ENCODE peak calls at places on chromosome 16, in six cellular contexts. E is SK-N-SH, R is HCT116, M is HepG2, N is H1, I is GM12878. B is an unnamed sample.

GRCh38 chr16:24906199-24906808 is 60.5 kb downstream of the SLC5A11 start:
- DNase-seq in E (no peak), R (peak), M (peak), N (no peak), I (no peak), B (no peak)

GRCh38 chr16:81401035-81401950 is 43.3 kb upstream of the CMIP start:
- DNase-seq in E (no peak), R (peak), M (peak), N (no peak), I (no peak), B (peak)

GRCh38 chr16:1407749-1408148 is 6.8 kb downstream of the UNKL start:
- DNase-seq in E (peak), R (no peak), M (no peak), N (no peak), I (no peak), B (no peak)

GRCh38 chr16:67425046-67425445 is 5.9 kb upstream of the HSD11B2 start:
- DNase-seq in E (no peak), R (no peak), M (no peak), N (no peak), I (no peak), B (no peak)

GRCh38 chr16:69017036-69017783 is 88.2 kb upstream of the HAS3 start:
- DNase-seq in E (peak), R (peak), M (no peak), N (no peak), I (no peak), B (no peak)

GRCh38 chr16:10168258-10168657 is 14.0 kb downstream of the GRIN2A start:
- DNase-seq in E (no peak), R (no peak), M (no peak), N (no peak), I (no peak), B (no peak)

GRCh38 chr16:27999687-28000086 is 63.8 kb downstream of the GSG1L start:
- DNase-seq in E (no peak), R (no peak), M (no peak), N (no peak), I (no peak), B (no peak)

GRCh38 chr16:54273566-54273965 is 13.0 kb downstream of the IRX3 start:
- DNase-seq in E (no peak), R (no peak), M (no peak), N (no peak), I (no peak), B (no peak)

GRCh38 chr16:48499822-48500440 is 110.0 kb downstream of the N4BP1 start:
- DNase-seq in E (peak), R (no peak), M (no peak), N (no peak), I (no peak), B (peak)

GRCh38 chr16:3793161-3793576 is 75.8 kb upstream of the TRAP1 start:
- DNase-seq in E (no peak), R (no peak), M (no peak), N (no peak), I (no peak), B (no peak)

GRCh38 chr16:65875362-65876199 is 490.9 kb upstream of the CDH5 start:
- DNase-seq in E (peak), R (no peak), M (no peak), N (no peak), I (no peak), B (no peak)

GRCh38 chr16:11797957-11798299 is 870 bp upstream of the ZC3H7A start:
- DNase-seq in E (peak), R (no peak), M (no peak), N (no peak), I (no peak), B (no peak)

GRCh38 chr16:79915264-79916160 is 315.0 kb upstream of the MAF start:
- DNase-seq in E (no peak), R (no peak), M (no peak), N (no peak), I (no peak), B (no peak)

GRCh38 chr16:65884018-65884417 is 482.5 kb upstream of the CDH5 start:
- DNase-seq in E (no peak), R (no peak), M (no peak), N (no peak), I (no peak), B (no peak)

GRCh38 chr16:12902511-12903324 is 1.3 kb downstream of the SHISA9 start:
- DNase-seq in E (peak), R (no peak), M (no peak), N (peak), I (no peak), B (no peak)

GRCh38 chr16:4936181-4936990 is 562 bp downstream of the PPL start:
- DNase-seq in E (peak), R (no peak), M (no peak), N (peak), I (no peak), B (no peak)

GRCh38 chr16:67396159-67396774 is 3.0 kb upstream of the TPPP3 start:
- DNase-seq in E (peak), R (peak), M (peak), N (peak), I (no peak), B (peak)

GRCh38 chr16:67862623-67863583 is 9.9 kb upstream of the EDC4 start:
- DNase-seq in E (no peak), R (no peak), M (no peak), N (no peak), I (no peak), B (no peak)

GRCh38 chr16:2004795-2005517 is 4.7 kb downstream of the ZNF598 start:
- DNase-seq in E (no peak), R (no peak), M (no peak), N (no peak), I (no peak), B (no peak)

GRCh38 chr16:54361813-54362212 is 75.2 kb upstream of the IRX3 start:
- DNase-seq in E (peak), R (no peak), M (no peak), N (no peak), I (no peak), B (no peak)

DNA sequence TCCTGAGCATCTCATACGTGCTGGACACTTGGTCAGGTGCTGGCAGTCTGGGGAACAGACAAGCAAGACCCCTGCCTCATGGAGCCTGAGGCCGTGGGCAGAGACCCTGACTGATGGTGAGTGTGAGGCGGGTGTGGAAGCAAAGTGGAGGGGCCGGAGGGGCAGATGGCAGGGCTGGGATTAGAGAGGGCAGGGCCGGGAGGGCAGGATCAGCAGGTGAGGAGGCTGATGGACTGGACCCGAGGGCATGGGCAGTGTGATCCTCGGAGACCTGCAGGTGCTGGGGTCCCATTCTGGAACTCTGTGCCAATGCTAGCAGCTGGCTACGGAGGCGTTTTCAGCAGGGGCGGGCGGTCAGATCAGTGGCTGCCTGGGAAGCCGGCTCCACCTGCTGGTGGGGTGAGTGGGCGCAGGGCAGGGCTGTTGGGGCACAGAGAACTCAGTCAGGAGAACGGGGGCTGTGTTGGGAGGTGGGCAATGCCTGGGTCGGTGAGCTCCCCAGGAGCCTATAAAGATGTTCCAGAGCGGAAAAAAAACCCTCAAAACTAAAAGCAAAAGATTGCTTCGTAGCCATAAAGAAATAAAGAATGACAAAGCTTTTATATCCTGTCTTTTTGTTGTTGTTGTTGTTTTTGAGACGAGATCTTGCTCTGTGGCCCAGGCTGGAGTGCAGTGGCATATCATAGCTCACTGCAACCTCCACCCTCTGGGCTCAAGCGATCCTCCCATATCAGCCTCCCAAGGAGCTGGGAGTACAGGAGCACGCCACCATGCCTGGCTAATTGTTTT is 8.9 kb upstream of the C16orf74 start:
- DNase-seq in E (no peak), R (no peak), M (no peak), N (peak), I (no peak), B (peak)
- TF ChIP-seq JUND in E (no peak), R (no peak), M (no peak), N (no peak), I (no peak), B (no peak)

GRCh38 chr16:85675528-85675927 is 13.2 kb downstream of the GINS2 start:
- DNase-seq in E (no peak), R (no peak), M (peak), N (no peak), I (no peak), B (peak)
- TF ChIP-seq JUND in E (no peak), R (no peak), M (no peak), N (no peak), I (no peak), B (no peak)

GRCh38 chr16:85418978-85419491 is 194.1 kb upstream of the GSE1 start:
- DNase-seq in E (no peak), R (no peak), M (no peak), N (peak), I (no peak), B (no peak)
- TF ChIP-seq JUND in E (no peak), R (no peak), M (no peak), N (no peak), I (no peak), B (no peak)

DNA sequence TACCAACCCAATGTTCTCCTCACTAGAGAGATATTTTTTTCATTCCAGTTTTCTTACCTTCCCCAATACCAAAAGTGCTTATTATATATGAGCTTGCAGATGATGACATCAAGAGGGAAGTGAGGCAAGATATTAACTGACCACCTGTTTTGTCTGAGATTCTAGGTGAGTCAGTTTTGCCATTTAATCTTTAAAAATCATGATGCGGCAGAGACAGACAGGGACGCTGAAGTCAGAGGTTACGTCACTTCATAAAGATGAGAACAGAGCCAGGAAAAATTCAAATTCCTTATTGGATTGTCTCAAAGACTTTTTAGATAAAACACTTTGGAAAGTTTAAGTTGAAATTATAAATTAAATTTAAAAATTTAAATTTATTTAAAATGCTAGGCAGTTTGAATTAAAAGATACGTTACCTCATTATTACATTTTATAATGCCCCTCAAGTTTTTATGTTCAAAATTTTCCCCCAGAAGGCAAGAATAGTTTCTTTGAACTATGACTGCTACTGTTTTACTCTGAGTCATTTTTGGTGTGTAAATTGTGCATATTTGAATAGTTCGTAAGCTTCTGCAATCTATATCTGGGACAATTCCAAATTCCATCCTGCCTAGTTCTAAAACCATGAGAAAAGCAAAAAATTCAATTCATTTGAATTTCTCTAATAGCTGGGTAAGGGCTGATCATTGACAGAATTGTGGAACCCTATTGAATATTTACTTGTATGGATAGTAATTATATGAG is 839.6 kb upstream of the GOT2 start:
- DNase-seq in E (no peak), R (no peak), M (no peak), N (no peak), I (no peak), B (no peak)
- TF ChIP-seq JUND in E (no peak), R (no peak), M (no peak), N (no peak), I (no peak), B (no peak)

GRCh38 chr16:19119564-19119963 is 5.8 kb downstream of the ITPRIPL2 start:
- DNase-seq in E (no peak), R (no peak), M (no peak), N (no peak), I (no peak), B (no peak)
- TF ChIP-seq JUND in E (no peak), R (no peak), M (no peak), N (no peak), I (no peak), B (no peak)

GRCh38 chr16:75559564-75560372 is 3.7 kb upstream of the TMEM231 start:
- DNase-seq in E (no peak), R (no peak), M (no peak), N (no peak), I (no peak), B (peak)
- TF ChIP-seq JUND in E (no peak), R (no peak), M (no peak), N (no peak), I (no peak), B (no peak)

DNA sequence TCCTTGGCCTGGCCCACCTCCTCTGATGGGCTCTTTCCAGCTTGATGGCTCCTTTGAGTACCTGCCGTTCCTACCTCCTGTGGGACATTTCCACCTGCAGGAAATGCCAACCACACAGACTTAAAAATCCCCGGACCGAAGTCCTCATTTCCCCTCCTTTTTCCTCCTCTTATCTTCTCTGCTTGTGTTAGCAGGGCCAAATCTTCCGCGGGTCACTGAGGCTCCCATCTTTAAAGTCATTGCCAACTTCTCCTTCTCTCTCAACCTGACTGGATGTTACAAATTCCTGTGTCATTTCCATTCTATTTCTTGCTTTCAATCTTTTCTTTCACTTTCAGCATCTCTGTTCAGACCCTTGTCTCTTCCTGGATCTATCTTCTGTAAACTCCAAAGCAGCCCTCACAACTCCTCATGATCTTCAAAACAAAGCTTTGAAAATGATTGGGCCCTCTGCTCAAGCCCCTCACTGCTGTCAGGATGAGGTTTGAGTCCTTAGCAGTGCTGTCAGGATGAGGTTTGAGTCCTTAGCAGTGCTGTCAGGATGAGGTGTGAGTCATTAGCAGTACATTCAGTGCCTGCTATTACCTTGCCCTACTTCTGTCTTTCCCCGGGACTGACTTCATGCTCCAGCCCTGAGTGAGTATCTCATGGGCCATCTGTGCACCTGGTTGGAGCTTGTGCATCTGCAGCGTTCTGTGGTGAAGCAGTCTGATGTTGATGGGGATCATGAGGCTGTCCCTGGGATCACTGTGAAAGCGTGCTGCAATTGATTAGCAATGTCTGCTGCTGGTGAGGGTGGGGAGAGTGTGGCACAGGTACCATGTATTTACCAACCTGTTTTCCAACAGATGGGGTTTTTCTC is 100.1 kb downstream of the IRF8 start:
- DNase-seq in E (no peak), R (no peak), M (no peak), N (no peak), I (no peak), B (no peak)
- TF ChIP-seq JUND in E (no peak), R (no peak), M (no peak), N (no peak), I (no peak), B (no peak)

GRCh38 chr16:30623558-30624283 is 13.5 kb upstream of the ZNF689 start:
- DNase-seq in E (no peak), R (no peak), M (no peak), N (no peak), I (no peak), B (peak)

GRCh38 chr16:30622455-30623032 is 12.4 kb upstream of the ZNF689 start:
- DNase-seq in E (no peak), R (no peak), M (no peak), N (no peak), I (no peak), B (no peak)

GRCh38 chr16:30619207-30619606 is 9.0 kb upstream of the ZNF689 start:
- DNase-seq in E (no peak), R (no peak), M (no peak), N (no peak), I (no peak), B (no peak)

GRCh38 chr16:30619643-30620042 is 9.5 kb upstream of the ZNF689 start:
- DNase-seq in E (no peak), R (no peak), M (no peak), N (no peak), I (no peak), B (peak)

DNA sequence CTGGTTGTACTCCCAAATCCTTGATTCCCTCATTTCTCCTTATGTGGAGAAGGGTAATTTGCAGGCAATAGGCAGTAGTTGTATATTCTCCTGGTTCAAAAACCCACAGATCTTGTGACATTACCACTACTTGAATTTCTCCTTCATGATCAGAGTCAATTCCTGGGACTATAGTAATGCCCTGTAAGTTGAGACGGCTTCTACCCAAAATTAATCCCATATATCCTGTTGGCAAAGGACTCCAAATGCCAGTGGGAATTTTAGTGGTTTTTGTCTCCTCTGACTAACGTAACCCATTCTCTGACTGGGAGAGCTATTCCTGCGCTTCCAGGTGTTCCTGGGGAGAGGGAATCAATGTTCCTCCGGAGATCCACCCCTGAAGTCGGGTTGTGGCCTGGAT is 11.6 kb upstream of the ZNF689 start:
- DNase-seq in E (no peak), R (no peak), M (no peak), N (no peak), I (no peak), B (peak)
- TF ChIP-seq JUND in E (no peak), R (no peak), M (no peak), N (no peak), I (no peak), B (no peak)

B was measured in T47D.